ENCODE peak calls at places on chromosomes 4 and X, in four cellular contexts. One of them, this sample, is unnamed.

GRCh38 chr4:153127773-153128494 is 76.3 kb upstream of the TRIM2 start:
- DNase-seq in astrocyte: no peak
- DNase-seq in Karpas-422: peak; percentile 95
- DNase-seq in HepG2: peak; percentile 67
- DNase-seq in this sample: peak; percentile 84

GRCh38 chrX:42519666-42520231 is 258.2 kb downstream of the PPP1R2C start:
- DNase-seq in Karpas-422: no peak
- DNase-seq in HepG2: no peak
- DNase-seq in astrocyte: peak; percentile 59
- DNase-seq in this sample: no peak

GRCh38 chr4:15425520-15425919 is 2.3 kb upstream of the C1QTNF7 start:
- DNase-seq in HepG2: no peak
- DNase-seq in Karpas-422: no peak
- DNase-seq in astrocyte: no peak
- DNase-seq in this sample: no peak

GRCh38 chr4:185902654-185903053 is 90.7 kb upstream of the SORBS2 start:
- DNase-seq in HepG2: no peak
- DNase-seq in astrocyte: peak; percentile 18
- DNase-seq in Karpas-422: no peak
- DNase-seq in this sample: no peak

GRCh38 chr4:170229021-170229420 is 139.3 kb upstream of the AADAT start:
- DNase-seq in Karpas-422: no peak
- DNase-seq in HepG2: no peak
- DNase-seq in astrocyte: no peak
- DNase-seq in this sample: no peak

GRCh38 chr4:177118596-177118995 is 191.1 kb upstream of the NEIL3 start:
- DNase-seq in HepG2: no peak
- DNase-seq in astrocyte: peak; percentile 100
- DNase-seq in Karpas-422: no peak
- DNase-seq in this sample: no peak

GRCh38 chr4:33262809-33263208 is 2542.6 kb downstream of the PCDH7 start:
- DNase-seq in Karpas-422: no peak
- DNase-seq in astrocyte: peak; percentile 80
- DNase-seq in HepG2: no peak
- DNase-seq in this sample: no peak

GRCh38 chr4:183438458-183439113 is 5.8 kb upstream of the CDKN2AIP start:
- DNase-seq in Karpas-422: no peak
- DNase-seq in astrocyte: peak; percentile 92
- DNase-seq in HepG2: peak; percentile 70
- DNase-seq in this sample: no peak

GRCh38 chr4:52249583-52249982 is 198.5 kb downstream of the SPATA18 start:
- DNase-seq in astrocyte: no peak
- DNase-seq in HepG2: no peak
- DNase-seq in Karpas-422: peak; percentile 80
- DNase-seq in this sample: no peak

GRCh38 chrX:74343970-74344622 is 40.1 kb downstream of the ZCCHC13 start:
- DNase-seq in HepG2: peak; percentile 60
- DNase-seq in Karpas-422: peak; percentile 88
- DNase-seq in astrocyte: peak; percentile 88
- DNase-seq in this sample: peak; percentile 64

GRCh38 chr4:67006791-67007190 is 538.5 kb downstream of the CENPC start:
- DNase-seq in astrocyte: no peak
- DNase-seq in Karpas-422: no peak
- DNase-seq in HepG2: no peak
- DNase-seq in this sample: no peak

GRCh38 chr4:1050486-1051213 is 39.2 kb downstream of the FGFRL1 start:
- DNase-seq in Karpas-422: no peak
- DNase-seq in HepG2: no peak
- DNase-seq in astrocyte: no peak
- DNase-seq in this sample: no peak

GRCh38 chrX:119880552-119881437 is 9.2 kb downstream of the NDUFA1 start:
- DNase-seq in astrocyte: peak; percentile 29
- DNase-seq in HepG2: peak; percentile 45
- DNase-seq in Karpas-422: peak; percentile 84
- DNase-seq in this sample: peak; percentile 76

GRCh38 chrX:154329284-154329683 is 33.7 kb downstream of the TKTL1 start:
- DNase-seq in HepG2: no peak
- DNase-seq in Karpas-422: no peak
- DNase-seq in astrocyte: no peak
- DNase-seq in this sample: no peak

GRCh38 chrX:46840946-46841740 is 4.3 kb downstream of the RP2 start:
- DNase-seq in HepG2: no peak
- DNase-seq in astrocyte: no peak
- DNase-seq in Karpas-422: peak; percentile 47
- DNase-seq in this sample: peak; percentile 41

GRCh38 chr4:36064147-36064546 is 180.2 kb downstream of the ARAP2 start:
- DNase-seq in HepG2: no peak
- DNase-seq in astrocyte: no peak
- DNase-seq in Karpas-422: no peak
- DNase-seq in this sample: no peak

GRCh38 chr4:142316913-142317312 is 529.2 kb downstream of the INPP4B start:
- DNase-seq in HepG2: no peak
- DNase-seq in astrocyte: no peak
- DNase-seq in Karpas-422: no peak
- DNase-seq in this sample: no peak

GRCh38 chr4:163609046-163609445 is 114.6 kb downstream of the TMA16 start:
- DNase-seq in astrocyte: no peak
- DNase-seq in Karpas-422: no peak
- DNase-seq in HepG2: no peak
- DNase-seq in this sample: no peak

GRCh38 chrX:25998687-25999086 is 139.5 kb upstream of the MAGEB18 start:
- DNase-seq in Karpas-422: no peak
- DNase-seq in HepG2: no peak
- DNase-seq in astrocyte: no peak
- DNase-seq in this sample: no peak

GRCh38 chr4:80192252-80192866 is 4.9 kb upstream of the PRDM8 start:
- DNase-seq in astrocyte: no peak
- DNase-seq in HepG2: no peak
- DNase-seq in Karpas-422: no peak
- DNase-seq in this sample: no peak

DNA sequence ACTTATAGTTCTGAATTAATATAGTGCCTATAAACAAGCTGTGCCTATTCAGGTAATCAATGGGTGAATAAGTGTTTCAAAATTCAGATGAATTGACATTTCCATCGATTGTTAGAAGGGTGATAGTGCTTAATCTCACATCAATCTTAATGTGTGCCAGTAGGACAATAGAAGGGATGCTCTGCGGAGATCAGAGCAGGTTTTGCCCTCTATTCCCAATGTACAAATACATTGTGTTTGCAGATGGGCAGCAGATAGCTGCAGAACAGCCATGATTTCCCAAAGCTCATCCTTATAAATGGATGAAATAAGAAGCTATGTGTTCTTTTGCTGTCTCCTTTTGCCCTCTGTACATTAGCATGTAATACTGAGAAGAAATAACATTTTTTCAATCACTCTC is 7.2 kb downstream of the MAB21L2 start:
- DNase-seq in HepG2: no peak
- DNase-seq in astrocyte: no peak
- DNase-seq in Karpas-422: no peak
- DNase-seq in this sample: no peak
- H3K79me2 ChIP-seq in HepG2: no peaks in the 10 kb centered on the region
- H3K79me2 ChIP-seq in astrocyte: peaks cover 3% of the 10 kb centered on the region
- H3K79me2 ChIP-seq in Karpas-422: no peaks in the 10 kb centered on the region
- H3K79me2 ChIP-seq in this sample: no peaks in the 10 kb centered on the region

DNA sequence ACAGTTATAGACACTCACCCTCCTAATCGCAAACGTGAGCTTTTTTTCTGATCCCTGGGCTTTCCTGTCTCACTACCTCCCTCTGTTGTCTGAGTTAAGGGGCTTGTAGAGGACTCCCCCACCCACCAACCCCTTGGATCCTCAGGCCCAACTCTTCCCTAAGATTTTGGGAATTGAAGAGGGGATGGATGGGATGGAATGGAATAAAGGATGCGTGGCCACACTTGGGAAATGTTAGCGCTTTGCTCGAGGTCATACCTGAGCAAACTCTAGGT is 1.5 kb downstream of the CNKSR2 start:
- DNase-seq in astrocyte: no peak
- DNase-seq in Karpas-422: no peak
- DNase-seq in HepG2: no peak
- DNase-seq in this sample: no peak
- H3K4me2 ChIP-seq in astrocyte: peak overlapping the region; percentile 90
- H3K4me2 ChIP-seq in Karpas-422: no peak overlapping the region
- H3K4me2 ChIP-seq in HepG2: no peak overlapping the region
- H3K4me2 ChIP-seq in this sample: no peak overlapping the region

GRCh38 chr4:158649111-158649680 is 22.5 kb downstream of the C4orf46 start:
- DNase-seq in HepG2: no peak
- DNase-seq in Karpas-422: no peak
- DNase-seq in astrocyte: no peak
- DNase-seq in this sample: no peak

GRCh38 chr4:158656439-158656838 is 15.2 kb downstream of the C4orf46 start:
- DNase-seq in HepG2: no peak
- DNase-seq in Karpas-422: no peak
- DNase-seq in astrocyte: no peak
- DNase-seq in this sample: no peak

GRCh38 chr4:158657291-158657690 is 14.4 kb downstream of the C4orf46 start:
- DNase-seq in HepG2: no peak
- DNase-seq in astrocyte: no peak
- DNase-seq in Karpas-422: no peak
- DNase-seq in this sample: no peak

GRCh38 chr4:158652920-158653319 is 18.8 kb downstream of the C4orf46 start:
- DNase-seq in astrocyte: no peak
- DNase-seq in Karpas-422: no peak
- DNase-seq in HepG2: no peak
- DNase-seq in this sample: no peak
- H3K4me3 ChIP-seq in astrocyte: no peak overlapping the region
- H3K4me3 ChIP-seq in Karpas-422: no peak overlapping the region
- H3K4me3 ChIP-seq in HepG2: no peak overlapping the region
- H3K4me3 ChIP-seq in this sample: no peak overlapping the region

DNA sequence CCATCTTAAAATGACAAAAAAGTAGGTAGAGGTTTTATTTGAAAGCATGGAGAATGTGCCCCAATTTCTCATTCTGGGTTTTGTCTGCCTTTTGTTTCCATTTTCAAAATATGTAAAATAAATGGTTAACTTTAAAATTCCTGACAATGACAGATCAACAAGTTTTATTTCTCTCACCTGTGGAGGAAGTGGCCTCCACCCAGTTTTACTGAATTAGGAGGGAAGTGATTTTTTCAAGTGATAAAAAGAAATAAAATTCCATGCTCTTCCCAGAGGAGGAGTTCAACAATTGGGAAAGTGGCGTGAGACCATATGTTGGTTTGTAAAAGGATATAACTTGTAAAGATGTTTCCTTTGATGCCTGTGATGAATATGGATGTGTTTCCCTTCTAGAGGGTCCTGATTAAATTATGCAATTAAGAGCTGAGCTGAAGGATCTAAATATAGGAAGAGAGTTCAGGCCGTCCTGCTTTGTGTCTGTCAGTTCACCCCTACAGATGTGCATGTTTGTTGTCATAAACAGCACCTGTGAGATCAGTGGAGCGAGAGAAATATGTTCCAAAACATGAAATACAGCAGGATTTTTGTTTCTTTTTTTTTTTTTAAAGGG is 19.5 kb downstream of the SMAD1 start:
- DNase-seq in Karpas-422: no peak
- DNase-seq in HepG2: no peak
- DNase-seq in astrocyte: no peak
- DNase-seq in this sample: peak; percentile 96
- H3K79me2 ChIP-seq in Karpas-422: no peaks in the 10 kb centered on the region
- H3K79me2 ChIP-seq in HepG2: peaks cover 7% of the 10 kb centered on the region
- H3K79me2 ChIP-seq in astrocyte: peaks cover 97% of the 10 kb centered on the region
- H3K79me2 ChIP-seq in this sample: peaks cover 97% of the 10 kb centered on the region

GRCh38 chr4:72136429-72136828 is 104.6 kb downstream of the NPFFR2 start:
- DNase-seq in Karpas-422: no peak
- DNase-seq in HepG2: no peak
- DNase-seq in astrocyte: peak; percentile 28
- DNase-seq in this sample: no peak
- H3K4me2 ChIP-seq in Karpas-422: no peak overlapping the region
- H3K4me2 ChIP-seq in HepG2: no peak overlapping the region
- H3K4me2 ChIP-seq in astrocyte: no peak overlapping the region
- H3K4me2 ChIP-seq in this sample: no peak overlapping the region

GRCh38 chrX:48956728-48957414 is 536 bp downstream of the OTUD5 start:
- DNase-seq in astrocyte: no peak
- DNase-seq in HepG2: no peak
- DNase-seq in Karpas-422: no peak
- DNase-seq in this sample: no peak
- H3K4me3 ChIP-seq in astrocyte: peak overlapping the region; percentile 83
- H3K4me3 ChIP-seq in HepG2: peak overlapping the region; percentile 55
- H3K4me3 ChIP-seq in Karpas-422: peak overlapping the region; percentile 79
- H3K4me3 ChIP-seq in this sample: peak overlapping the region; percentile 91

GRCh38 chrX:41121766-41122165 is 36.5 kb downstream of the USP9X start:
- DNase-seq in Karpas-422: no peak
- DNase-seq in astrocyte: no peak
- DNase-seq in HepG2: no peak
- DNase-seq in this sample: no peak

GRCh38 chrX:41118156-41118555 is 32.9 kb downstream of the USP9X start:
- DNase-seq in Karpas-422: no peak
- DNase-seq in HepG2: no peak
- DNase-seq in astrocyte: no peak
- DNase-seq in this sample: no peak

GRCh38 chrX:41119803-41120202 is 34.6 kb downstream of the USP9X start:
- DNase-seq in Karpas-422: peak; percentile 51
- DNase-seq in astrocyte: no peak
- DNase-seq in HepG2: no peak
- DNase-seq in this sample: no peak

GRCh38 chrX:41127476-41128192 is 42.4 kb downstream of the USP9X start:
- DNase-seq in astrocyte: no peak
- DNase-seq in HepG2: no peak
- DNase-seq in Karpas-422: no peak
- DNase-seq in this sample: peak; percentile 4

GRCh38 chrX:41122664-41123257 is 37.5 kb downstream of the USP9X start:
- DNase-seq in Karpas-422: no peak
- DNase-seq in HepG2: no peak
- DNase-seq in astrocyte: no peak
- DNase-seq in this sample: no peak
- H3K79me2 ChIP-seq in Karpas-422: peaks cover 100% of the 10 kb centered on the region
- H3K79me2 ChIP-seq in HepG2: peaks cover 64% of the 10 kb centered on the region
- H3K79me2 ChIP-seq in astrocyte: peaks cover 100% of the 10 kb centered on the region
- H3K79me2 ChIP-seq in this sample: peaks cover 76% of the 10 kb centered on the region

DNA sequence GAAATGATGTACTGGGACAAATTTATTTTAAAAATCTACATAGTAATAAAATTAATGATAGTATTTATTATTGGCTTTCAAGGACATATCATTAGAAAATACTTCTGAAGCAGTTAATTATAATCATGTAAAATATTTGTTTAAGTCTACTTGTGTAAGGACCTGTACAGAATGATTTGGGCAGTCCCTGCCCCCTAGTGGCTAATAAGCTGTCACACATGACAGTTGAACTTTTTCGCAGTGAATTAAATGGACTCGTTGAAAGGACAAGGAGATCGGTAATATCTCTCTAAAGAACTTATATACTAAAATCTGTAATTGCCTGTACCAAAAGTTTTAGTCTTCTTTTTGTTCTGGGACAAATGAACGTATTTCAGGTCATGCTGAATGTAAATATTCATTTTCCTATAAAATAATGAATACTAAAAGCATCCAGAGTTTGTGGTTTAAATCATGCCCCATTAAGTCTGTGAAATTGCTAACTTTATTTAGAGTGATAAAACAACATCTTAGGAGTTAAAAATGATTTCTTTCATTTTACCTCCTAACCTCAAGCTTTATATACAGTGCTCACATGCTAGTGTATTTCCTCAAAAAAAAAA is 13.6 kb downstream of the EXOC1 start:
- DNase-seq in astrocyte: peak; percentile 59
- DNase-seq in HepG2: peak; percentile 65
- DNase-seq in Karpas-422: peak; percentile 83
- DNase-seq in this sample: peak; percentile 74
- H3K4me2 ChIP-seq in astrocyte: peak overlapping the region; percentile 73
- H3K4me2 ChIP-seq in HepG2: no peak overlapping the region
- H3K4me2 ChIP-seq in Karpas-422: no peak overlapping the region
- H3K4me2 ChIP-seq in this sample: no peak overlapping the region